ENCODE peak calls at places on chromosomes 11 and 22, in six cellular contexts. Z is astrocyte, L is Peyer's patch, E is SJSA1, O is body of pancreas, U is left ventricle myocardium inferior. X is an unnamed sample.

GRCh38 chr11:69372589-69373250 is 78.8 kb downstream of the MYEOV start:
- DNase-seq in O (no peak), U (peak; percentile 4), E (no peak), Z (no peak), L (peak; percentile 25), X (no peak)

GRCh38 chr22:49470741-49471134 is 356.9 kb downstream of the BRD1 start:
- DNase-seq in L (no peak), E (no peak), O (no peak), Z (no peak), U (no peak), X (no peak)

GRCh38 chr11:44766112-44766971 is 39.6 kb downstream of the TSPAN18 start:
- DNase-seq in E (peak; percentile 71), Z (peak; percentile 90), L (no peak), U (peak; percentile 73), O (peak; percentile 66), X (peak; percentile 48)

GRCh38 chr22:19773470-19774040 is 13.0 kb downstream of the TBX1 start:
- DNase-seq in O (no peak), U (no peak), E (no peak), Z (no peak), L (no peak), X (no peak)

GRCh38 chr11:73787051-73787642 is 527 bp upstream of the MRPL48 start:
- DNase-seq in E (no peak), U (no peak), Z (no peak), L (no peak), O (no peak), X (no peak)

GRCh38 chr11:5083602-5084001 is 14.2 kb downstream of the OR52E1 start:
- DNase-seq in L (no peak), U (no peak), E (no peak), Z (no peak), O (no peak), X (no peak)

GRCh38 chr22:28907311-28908008 is 24.1 kb downstream of the ZNRF3 start:
- DNase-seq in Z (no peak), E (no peak), U (no peak), O (peak; percentile 58), L (no peak), X (no peak)

GRCh38 chr11:34798985-34799384 is 117.2 kb downstream of the APIP start:
- DNase-seq in Z (no peak), L (no peak), E (no peak), U (no peak), O (no peak), X (no peak)

GRCh38 chr11:103532133-103532788 is 423.0 kb downstream of the DYNC2H1 start:
- DNase-seq in Z (peak; percentile 85), O (no peak), U (no peak), L (no peak), E (peak; percentile 71), X (no peak)

GRCh38 chr11:109251230-109251629 is 170.8 kb upstream of the C11orf87 start:
- DNase-seq in O (no peak), L (no peak), U (no peak), E (no peak), Z (no peak), X (no peak)

GRCh38 chr11:95698939-95699562 is 90.5 kb downstream of the FAM76B start:
- DNase-seq in E (no peak), L (no peak), Z (no peak), O (no peak), U (no peak), X (no peak)

GRCh38 chr22:24977370-24978230 is 25.1 kb downstream of the KIAA1671 start:
- DNase-seq in L (peak; percentile 73), U (peak; percentile 65), O (peak; percentile 45), E (no peak), Z (no peak), X (no peak)

GRCh38 chr11:47607380-47607779 is 13.2 kb upstream of the C1QTNF4 start:
- DNase-seq in O (peak; percentile 29), Z (peak; percentile 94), L (no peak), U (no peak), E (no peak), X (no peak)

GRCh38 chr11:34558673-34559072 is 45.1 kb upstream of the ELF5 start:
- DNase-seq in L (no peak), Z (peak; percentile 25), E (no peak), U (no peak), O (no peak), X (no peak)

GRCh38 chr11:55942785-55943392 is 6.7 kb upstream of the OR5I1 start:
- DNase-seq in U (no peak), Z (no peak), E (peak; percentile 9), O (no peak), L (no peak), X (no peak)

GRCh38 chr22:40196628-40197027 is 18.9 kb downstream of the TNRC6B start:
- DNase-seq in O (no peak), L (peak; percentile 42), U (no peak), Z (peak; percentile 96), E (peak; percentile 83), X (no peak)

GRCh38 chr11:119666463-119667131 is 62.4 kb downstream of the NECTIN1 start:
- DNase-seq in L (peak; percentile 87), Z (peak; percentile 22), U (peak; percentile 81), E (peak; percentile 34), O (peak; percentile 87), X (no peak)

GRCh38 chr11:6845383-6845782 is at the start of gene OR10A5:
- DNase-seq in Z (no peak), L (no peak), E (no peak), O (no peak), U (no peak), X (no peak)

GRCh38 chr11:91932151-91932821 is 292.3 kb upstream of the FAT3 start:
- DNase-seq in U (no peak), O (no peak), Z (peak; percentile 25), L (no peak), E (no peak), X (no peak)
- H3K36me3 ChIP-seq in U (no peaks in the 10 kb centered on the region), O (no peaks in the 10 kb centered on the region), Z (no peaks in the 10 kb centered on the region), L (no peaks in the 10 kb centered on the region), E (no peaks in the 10 kb centered on the region), X (no peaks in the 10 kb centered on the region)

DNA sequence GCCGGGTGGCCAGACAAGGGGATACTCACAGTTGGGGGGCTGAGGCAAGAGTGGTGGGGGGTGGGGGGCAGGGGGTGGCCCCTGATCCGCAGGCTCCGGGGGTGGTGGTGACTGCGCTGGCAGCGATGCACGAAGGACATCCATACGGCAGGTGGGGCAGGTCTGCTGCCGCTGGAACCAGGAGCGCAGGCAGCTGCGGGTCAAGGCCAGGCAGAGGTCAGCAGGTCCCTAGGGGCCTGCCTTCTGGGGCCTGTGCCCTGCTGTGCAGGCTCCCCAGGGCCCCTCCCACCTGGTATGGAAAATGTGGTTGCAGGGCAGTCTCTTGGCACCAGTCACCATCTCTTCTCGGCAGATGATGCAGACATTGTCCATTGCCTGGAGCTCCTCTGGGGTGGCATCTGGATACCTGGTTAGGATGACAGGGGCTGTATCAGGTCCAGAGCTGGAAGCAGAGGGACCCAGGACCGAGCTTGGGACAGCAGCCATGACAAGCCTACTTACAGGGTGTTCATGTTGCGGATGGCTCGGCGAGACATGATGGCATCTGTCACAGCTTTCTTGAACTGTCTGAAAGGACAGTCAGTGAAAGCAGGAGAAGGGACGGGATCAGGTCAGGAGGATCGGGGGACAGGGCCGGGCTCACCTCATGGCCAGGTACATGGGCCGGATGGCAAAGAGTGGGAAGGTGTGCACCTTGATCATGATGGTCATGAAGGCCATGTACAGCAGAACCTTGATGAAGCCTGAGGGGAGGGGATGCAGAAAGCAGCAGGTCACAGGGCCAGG is 3.5 kb downstream of the SYVN1 start:
- DNase-seq in Z (no peak), O (no peak), L (peak; percentile 67), E (no peak), U (no peak), X (no peak)
- H3K36me3 ChIP-seq in Z (peaks cover 40% of the 10 kb centered on the region), O (peaks cover 30% of the 10 kb centered on the region), L (no peaks in the 10 kb centered on the region), E (peaks cover 85% of the 10 kb centered on the region), U (peaks cover 72% of the 10 kb centered on the region), X (peaks cover 63% of the 10 kb centered on the region)

GRCh38 chr11:83685730-83686129 is 399.6 kb upstream of the CCDC90B start:
- DNase-seq in U (no peak), L (no peak), O (no peak), E (no peak), Z (no peak), X (no peak)
- H3K36me3 ChIP-seq in U (no peaks in the 10 kb centered on the region), L (no peaks in the 10 kb centered on the region), O (no peaks in the 10 kb centered on the region), E (no peaks in the 10 kb centered on the region), Z (no peaks in the 10 kb centered on the region), X (no peaks in the 10 kb centered on the region)

DNA sequence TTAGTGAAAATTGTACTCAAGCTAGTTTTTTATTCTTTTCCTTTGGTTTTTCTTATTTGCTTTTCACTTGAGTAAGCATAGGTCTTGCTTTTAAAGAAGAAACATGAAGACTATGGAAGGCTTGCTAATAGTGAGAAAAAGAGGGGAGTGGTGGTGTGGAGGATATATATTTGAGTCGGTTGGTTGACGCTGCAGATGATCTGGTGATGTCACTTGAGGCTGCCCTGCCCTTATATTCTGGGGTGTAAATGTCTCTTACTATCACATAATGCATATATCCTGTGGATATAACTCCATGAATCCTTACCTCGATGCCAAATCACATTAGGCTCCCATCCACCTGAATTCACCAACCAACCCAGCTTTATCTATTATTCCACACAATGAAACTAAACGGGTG is 2.9 kb downstream of the GRIA4 start:
- DNase-seq in E (no peak), L (no peak), Z (no peak), O (no peak), U (no peak), X (no peak)
- H3K36me3 ChIP-seq in E (no peaks in the 10 kb centered on the region), L (no peaks in the 10 kb centered on the region), Z (no peaks in the 10 kb centered on the region), O (no peaks in the 10 kb centered on the region), U (no peaks in the 10 kb centered on the region), X (no peaks in the 10 kb centered on the region)

GRCh38 chr11:9735236-9735635 is 71.4 kb downstream of the SWAP70 start:
- DNase-seq in L (no peak), U (no peak), E (no peak), O (no peak), Z (no peak), X (no peak)

GRCh38 chr11:9731256-9731655 is 67.4 kb downstream of the SWAP70 start:
- DNase-seq in L (no peak), E (no peak), O (no peak), U (no peak), Z (no peak), X (no peak)

GRCh38 chr11:9732453-9732852 is 68.6 kb downstream of the SWAP70 start:
- DNase-seq in U (no peak), L (no peak), O (no peak), E (no peak), Z (no peak), X (no peak)

GRCh38 chr11:9735919-9736318 is 72.0 kb downstream of the SWAP70 start:
- DNase-seq in Z (no peak), E (no peak), U (no peak), O (no peak), L (no peak), X (no peak)

DNA sequence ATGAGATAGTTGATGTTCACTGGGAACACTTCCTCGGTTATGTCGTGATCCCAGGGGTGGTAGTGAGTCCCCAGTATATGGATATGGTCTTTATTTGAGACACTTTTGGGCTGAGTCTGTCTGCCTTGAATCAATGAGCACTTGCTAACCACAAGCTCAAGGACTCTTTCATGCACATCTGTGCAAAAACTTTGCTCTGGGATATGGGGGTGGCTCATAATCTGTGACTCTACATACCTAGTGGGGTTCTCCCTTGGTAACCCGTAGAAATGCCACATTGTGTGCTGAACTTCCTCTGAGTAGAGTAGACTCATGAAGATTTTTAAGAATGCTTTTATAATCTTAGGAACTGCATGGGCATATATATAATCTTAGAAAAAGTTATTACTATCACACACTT is 69.3 kb downstream of the SWAP70 start:
- DNase-seq in O (no peak), E (no peak), Z (no peak), L (no peak), U (no peak), X (no peak)
- H3K36me3 ChIP-seq in O (no peaks in the 10 kb centered on the region), E (peaks cover 54% of the 10 kb centered on the region), Z (peaks cover 21% of the 10 kb centered on the region), L (no peaks in the 10 kb centered on the region), U (peaks cover 78% of the 10 kb centered on the region), X (peaks cover 31% of the 10 kb centered on the region)

GRCh38 chr11:19071255-19071654 is 10.7 kb upstream of the MRGPRX2 start:
- DNase-seq in L (peak; percentile 78), Z (peak; percentile 76), U (peak; percentile 55), E (peak; percentile 32), O (peak; percentile 85), X (no peak)
- H3K36me3 ChIP-seq in L (no peaks in the 10 kb centered on the region), Z (no peaks in the 10 kb centered on the region), U (no peaks in the 10 kb centered on the region), E (no peaks in the 10 kb centered on the region), O (no peaks in the 10 kb centered on the region), X (no peaks in the 10 kb centered on the region)